ENCODE peak calls at places on chromosomes 1 and 21, in five cellular contexts. W is IMR-90, X is AG04449, F is uterus, J is heart right ventricle. G is an unnamed sample.

GRCh38 chr1:234216116-234216703 is 157.0 kb upstream of the COA6 start:
- DNase-seq in W (no peak), X (no peak), F (no peak), J (no peak), G (no peak)

GRCh38 chr1:4700801-4701200 is 46.4 kb downstream of the AJAP1 start:
- DNase-seq in W (no peak), X (no peak), F (no peak), J (no peak), G (no peak)

GRCh38 chr21:21971384-21971783 is 973.2 kb downstream of the NCAM2 start:
- DNase-seq in W (no peak), X (no peak), F (no peak), J (no peak), G (no peak)

GRCh38 chr1:8363186-8363585 is 45.3 kb downstream of the SLC45A1 start:
- DNase-seq in W (no peak), X (no peak), F (peak), J (no peak), G (no peak)

GRCh38 chr1:230901711-230902110 is 33.4 kb upstream of the C1orf198 start:
- DNase-seq in W (no peak), X (no peak), F (no peak), J (no peak), G (no peak)

GRCh38 chr1:247448107-247448778 is 9.7 kb downstream of the OR2B11 start:
- DNase-seq in W (peak), X (no peak), F (peak), J (peak), G (peak)

GRCh38 chr1:25927541-25928265 is 21.5 kb upstream of the STMN1 start:
- DNase-seq in W (no peak), X (no peak), F (no peak), J (peak), G (no peak)

GRCh38 chr1:41448831-41449230 is 35.7 kb downstream of the EDN2 start:
- DNase-seq in W (no peak), X (no peak), F (no peak), J (no peak), G (no peak)

GRCh38 chr1:230394134-230394533 is 32.0 kb downstream of the PGBD5 start:
- DNase-seq in W (no peak), X (no peak), F (no peak), J (no peak), G (no peak)

GRCh38 chr21:29064850-29065481 is 8.5 kb downstream of the CCT8 start:
- DNase-seq in W (no peak), X (no peak), F (no peak), J (no peak), G (no peak)

GRCh38 chr1:223147409-223147808 is 4.4 kb upstream of the TLR5 start:
- DNase-seq in W (no peak), X (no peak), F (no peak), J (no peak), G (no peak)

GRCh38 chr21:16195896-16196443 is 466.2 kb downstream of the USP25 start:
- DNase-seq in W (no peak), X (no peak), F (no peak), J (no peak), G (no peak)

GRCh38 chr1:96090134-96090533 is 631.5 kb upstream of the PTBP2 start:
- DNase-seq in W (no peak), X (no peak), F (no peak), J (no peak), G (no peak)

GRCh38 chr1:227917081-227917950 is 30.4 kb downstream of the WNT9A start:
- DNase-seq in W (no peak), X (no peak), F (no peak), J (no peak), G (no peak)

GRCh38 chr1:177922209-177922608 is 47.6 kb downstream of the SEC16B start:
- DNase-seq in W (no peak), X (no peak), F (no peak), J (no peak), G (no peak)

DNA sequence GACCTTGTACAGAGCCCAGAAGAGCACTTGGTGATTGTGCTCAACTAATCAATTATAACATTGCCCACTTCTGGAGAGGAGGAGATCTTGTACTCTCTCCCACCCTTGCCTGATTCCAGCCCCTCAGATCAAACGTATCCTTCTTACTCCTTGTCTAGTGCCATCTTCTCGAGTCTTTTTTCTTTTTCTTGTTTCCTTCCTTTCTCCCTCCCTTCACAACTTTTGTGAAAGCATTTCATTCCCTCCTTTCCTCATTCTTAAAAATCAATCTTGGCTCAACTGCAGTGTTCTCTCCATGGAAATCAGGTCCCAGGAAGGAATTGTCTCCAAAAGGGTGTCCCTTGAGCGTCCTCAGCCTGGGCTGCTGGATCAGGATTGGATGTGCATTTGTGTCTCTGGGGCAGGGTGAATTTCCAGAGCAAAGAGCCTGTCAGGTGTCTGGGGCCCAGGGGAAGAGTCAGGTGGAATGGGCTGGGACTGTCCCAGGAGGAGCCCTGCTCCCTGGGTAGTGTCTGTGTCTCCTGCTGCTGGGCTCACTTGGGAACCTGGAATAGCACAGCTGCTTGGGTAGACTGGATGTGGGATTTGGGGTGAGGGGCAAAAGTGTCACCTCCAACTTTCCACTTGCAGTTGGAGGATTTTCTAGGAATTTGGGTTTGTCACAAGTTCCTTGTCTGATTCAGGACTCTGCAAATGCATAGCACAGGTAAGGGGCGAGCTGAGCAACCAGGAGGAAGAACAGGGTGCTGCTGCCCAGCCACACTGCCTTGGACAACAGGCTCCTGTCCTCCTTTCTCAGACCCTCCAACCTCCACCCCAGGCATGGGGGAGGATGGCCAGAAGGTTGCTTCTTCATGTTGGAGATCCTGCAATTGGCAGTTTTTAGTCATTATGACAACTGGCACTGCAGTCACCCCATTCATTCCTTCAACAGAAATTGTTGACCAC is 3.2 kb downstream of the SOX13 start:
- DNase-seq in W (no peak), X (no peak), F (no peak), J (no peak), G (no peak)
- H3K4me3 ChIP-seq in W (no peak), X (no peak), F (peak), J (no peak), G (no peak)

DNA sequence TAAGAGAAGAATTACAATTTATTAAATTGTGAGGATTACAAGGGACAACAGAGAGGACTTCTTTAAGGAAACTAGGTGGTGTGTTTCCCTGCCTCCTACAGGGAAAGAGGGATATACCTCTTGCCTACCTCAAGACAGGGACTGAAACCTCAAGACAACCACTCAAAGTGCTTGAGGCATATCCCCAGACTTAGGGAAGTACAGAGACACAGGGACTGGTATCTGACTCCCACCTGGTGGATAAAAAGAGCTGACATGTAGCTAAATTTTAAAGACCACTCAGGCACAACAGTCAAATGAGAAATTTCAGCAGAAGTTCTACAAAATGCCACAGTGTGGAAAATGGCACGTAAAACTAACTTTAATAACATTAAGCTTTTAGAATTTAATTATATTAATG is 21.3 kb downstream of the DENND2C start:
- DNase-seq in W (no peak), X (no peak), F (no peak), J (no peak), G (no peak)
- H3K4me3 ChIP-seq in W (no peak), X (no peak), F (no peak), J (no peak), G (no peak)

GRCh38 chr1:64469121-64469520 is 808 bp upstream of the CACHD1 start:
- DNase-seq in W (no peak), X (no peak), F (no peak), J (no peak), G (no peak)
- H3K4me3 ChIP-seq in W (no peak), X (no peak), F (no peak), J (no peak), G (no peak)

GRCh38 chr1:151816964-151817730 is 11.9 kb upstream of the LINGO4 start:
- DNase-seq in W (no peak), X (no peak), F (no peak), J (no peak), G (no peak)
- H3K4me3 ChIP-seq in W (no peak), X (no peak), F (no peak), J (no peak), G (no peak)

DNA sequence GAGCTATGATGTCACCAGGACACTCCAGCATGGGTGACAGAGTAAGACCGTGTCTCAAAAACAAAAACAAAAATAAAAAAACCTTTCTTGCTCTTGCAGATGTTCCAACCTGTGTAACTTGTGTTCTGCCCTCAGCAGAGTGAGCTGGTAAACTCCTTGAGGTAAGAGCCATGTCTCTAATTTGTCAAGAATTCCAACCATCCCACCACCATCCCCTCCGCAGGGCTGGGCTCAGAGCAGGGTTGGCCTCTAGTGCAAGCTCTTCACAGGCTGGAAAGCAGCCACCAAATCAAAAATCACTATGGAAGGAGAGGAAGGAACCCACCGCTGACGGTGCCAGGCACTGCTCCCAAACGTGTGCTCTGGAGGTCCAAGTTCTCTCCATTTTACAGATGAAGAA is 9.5 kb downstream of the PLEKHA6 start:
- DNase-seq in W (no peak), X (no peak), F (no peak), J (no peak), G (no peak)
- H3K4me3 ChIP-seq in W (no peak), X (peak), F (no peak), J (no peak), G (peak)

GRCh38 chr1:13617108-13617507 is 33.5 kb downstream of the PDPN start:
- DNase-seq in W (no peak), X (no peak), F (peak), J (no peak), G (no peak)
- H3K4me3 ChIP-seq in W (no peak), X (no peak), F (no peak), J (no peak), G (no peak)

GRCh38 chr1:2468540-2468939 is 7.5 kb upstream of the PLCH2 start:
- DNase-seq in W (no peak), X (no peak), F (no peak), J (no peak), G (no peak)
- H3K4me3 ChIP-seq in W (no peak), X (no peak), F (no peak), J (no peak), G (no peak)